ENCODE peak calls at places on chromosomes 5 and 9, in nine cellular contexts. Z, D, W, V, H, O, K, U and L are unnamed samples.

GRCh38 chr9:73081979-73082657 is 69.5 kb upstream of the ANXA1 start:
- DNase-seq in H (peak), K (peak), U (peak), O (peak), Z (no peak), D (no peak), W (no peak), V (peak), L (peak)

GRCh38 chr5:85931220-85931619 is 686.5 kb upstream of the COX7C start:
- DNase-seq in K (no peak), U (no peak), H (no peak), Z (no peak), O (no peak), V (no peak), W (no peak), D (no peak), L (no peak)

GRCh38 chr5:81778642-81779041 is 27.7 kb upstream of the SSBP2 start:
- DNase-seq in U (no peak), W (no peak), H (peak), D (no peak), Z (no peak), K (no peak), V (no peak), O (no peak), L (peak)

GRCh38 chr9:76298497-76299144 is 95.6 kb downstream of the RFK start:
- DNase-seq in K (no peak), H (no peak), U (no peak), Z (no peak), O (no peak), W (no peak), D (no peak), V (no peak), L (no peak)

GRCh38 chr5:14353661-14354474 is 210.7 kb downstream of the TRIO start:
- DNase-seq in K (no peak), H (no peak), Z (no peak), V (no peak), D (no peak), U (no peak), W (no peak), O (no peak), L (no peak)

GRCh38 chr5:142551242-142552067 is 134.4 kb downstream of the FGF1 start:
- DNase-seq in O (no peak), W (no peak), K (peak), H (peak), V (no peak), U (no peak), D (peak), Z (no peak), L (peak)

GRCh38 chr5:152593388-152593787 is 188.3 kb upstream of the NMUR2 start:
- DNase-seq in Z (no peak), W (no peak), O (no peak), D (no peak), H (no peak), K (no peak), V (no peak), U (no peak), L (peak)

GRCh38 chr5:35134278-35135030 is 86.7 kb upstream of the AGXT2 start:
- DNase-seq in D (no peak), W (no peak), Z (no peak), U (no peak), V (no peak), H (no peak), K (no peak), O (no peak), L (no peak)

GRCh38 chr9:86503281-86503680 is 149.1 kb upstream of the TUT7 start:
- DNase-seq in U (no peak), V (no peak), O (no peak), W (no peak), H (no peak), D (no peak), K (no peak), Z (no peak), L (no peak)

GRCh38 chr5:12645582-12645981 is 741.3 kb upstream of the CTNND2 start:
- DNase-seq in D (no peak), K (no peak), V (no peak), H (no peak), Z (no peak), W (no peak), U (no peak), O (no peak), L (no peak)

GRCh38 chr5:179820127-179820482 is 600 bp upstream of the SQSTM1 start:
- DNase-seq in Z (no peak), H (no peak), D (no peak), U (no peak), W (no peak), O (no peak), V (no peak), K (no peak), L (no peak)

GRCh38 chr5:167057665-167058064 is 1233.8 kb upstream of the WWC1 start:
- DNase-seq in U (no peak), K (no peak), H (no peak), W (no peak), O (no peak), V (no peak), D (no peak), Z (no peak), L (no peak)

GRCh38 chr9:122904466-122904822 is 715 bp downstream of the RC3H2 start:
- DNase-seq in O (peak), D (no peak), K (peak), H (peak), V (peak), Z (peak), W (peak), U (no peak), L (peak)

GRCh38 chr9:120379611-120380010 is 200.4 kb downstream of the CDK5RAP2 start:
- DNase-seq in U (no peak), O (no peak), K (no peak), Z (no peak), H (no peak), V (no peak), D (no peak), W (no peak), L (no peak)

GRCh38 chr9:70385423-70385822 is 29.0 kb downstream of the KLF9 start:
- DNase-seq in W (no peak), K (no peak), Z (no peak), V (no peak), H (no peak), O (no peak), U (no peak), D (no peak), L (no peak)

GRCh38 chr5:106964102-106964501 is 706.6 kb downstream of the EFNA5 start:
- DNase-seq in O (no peak), U (peak), K (no peak), Z (no peak), V (peak), H (no peak), D (no peak), W (no peak), L (peak)

GRCh38 chr5:164013077-164013670 is 507.8 kb downstream of the MAT2B start:
- DNase-seq in W (no peak), O (peak), V (peak), Z (no peak), K (peak), H (peak), U (peak), D (peak), L (peak)

GRCh38 chr5:34494111-34494755 is 161.9 kb upstream of the RAI14 start:
- DNase-seq in U (no peak), D (no peak), O (no peak), V (no peak), Z (no peak), W (no peak), K (no peak), H (peak), L (peak)

GRCh38 chr5:53071738-53072137 is 37.8 kb downstream of the MOCS2 start:
- DNase-seq in K (no peak), Z (no peak), D (no peak), U (no peak), H (peak), W (no peak), O (no peak), V (no peak), L (peak)